ENCODE peak calls at places on chromosomes 3 and 15, in five cellular contexts. W is NCI-H1105; E is CD8-positive, alpha-beta memory T cell; I is activated CD8-positive, alpha-beta memory T cell treated with anti-CD3 and anti-CD28 coated beads for 1 hour; Y is PC-3. M is an unnamed sample.
A peak's percentile ranks its signal among the peaks of the same experiment; 100 is the strongest.

GRCh38 chr15:59376735-59377134 is 4.1 kb upstream of the MYO1E start:
- DNase-seq in I (no peak), Y (peak; percentile 56), E (no peak), W (no peak), M (no peak)

GRCh38 chr3:195071011-195071728 is 199.8 kb downstream of the XXYLT1 start:
- DNase-seq in Y (no peak), W (no peak), E (no peak), I (no peak), M (no peak)

GRCh38 chr3:41144631-41145030 is 54.7 kb upstream of the CTNNB1 start:
- DNase-seq in Y (no peak), E (no peak), I (no peak), W (no peak), M (no peak)

GRCh38 chr3:4746241-4746958 is 232.8 kb upstream of the BHLHE40 start:
- DNase-seq in I (no peak), E (no peak), Y (no peak), W (no peak), M (no peak)

GRCh38 chr3:170321326-170322034 is 36.0 kb upstream of the SKIL start:
- DNase-seq in I (no peak), W (no peak), Y (no peak), E (no peak), M (no peak)

GRCh38 chr15:59138243-59138642 is 33.3 kb downstream of the CCNB2 start:
- DNase-seq in I (peak; percentile 29), Y (peak; percentile 47), E (peak; percentile 29), W (peak; percentile 39), M (peak; percentile 64)

GRCh38 chr3:93991286-93992030 is 11.5 kb downstream of the ARL13B start:
- DNase-seq in W (no peak), Y (no peak), I (no peak), E (no peak), M (no peak)

GRCh38 chr3:14718539-14718938 is 43.6 kb downstream of the C3orf20 start:
- DNase-seq in W (no peak), E (no peak), Y (no peak), I (no peak), M (peak; percentile 41)

GRCh38 chr3:41035445-41036022 is 163.8 kb upstream of the CTNNB1 start:
- DNase-seq in W (no peak), I (no peak), E (no peak), Y (no peak), M (no peak)

GRCh38 chr3:126654571-126655393 is at the start of gene TXNRD3:
- DNase-seq in E (peak; percentile 74), W (peak; percentile 95), I (peak; percentile 64), Y (peak; percentile 69), M (peak; percentile 26)

GRCh38 chr3:125206934-125207333 is 5.6 kb downstream of the SLC12A8 start:
- DNase-seq in E (no peak), I (no peak), Y (no peak), W (no peak), M (no peak)

GRCh38 chr3:188220097-188220788 is 66.3 kb downstream of the LPP start:
- DNase-seq in I (no peak), Y (no peak), E (no peak), W (no peak), M (no peak)

GRCh38 chr3:24264748-24265158 is 229.9 kb downstream of the THRB start:
- DNase-seq in Y (peak; percentile 81), I (no peak), E (no peak), W (no peak), M (no peak)

GRCh38 chr15:48682949-48683651 is 37.6 kb upstream of the FBN1 start:
- DNase-seq in Y (peak; percentile 76), W (no peak), E (no peak), I (no peak), M (no peak)